ENCODE peak calls at places on chromosomes 12 and 14, in seven cellular contexts. R is stomach, Z is HCT116, F is uterus, M is gastrocnemius medialis, P is body of pancreas, K is H1. G is an unnamed sample.
A peak's percentile ranks its signal among the peaks of the same experiment; 100 is the strongest.

GRCh38 chr14:37490607-37491006 is 104.4 kb downstream of the FOXA1 start:
- DNase-seq in K (no peak), P (no peak), R (no peak), Z (no peak), F (no peak), M (no peak), G (no peak)

GRCh38 chr12:68446896-68447806 is 115.0 kb upstream of the MDM1 start:
- DNase-seq in F (no peak), P (no peak), Z (no peak), M (no peak), R (no peak), K (no peak), G (no peak)

GRCh38 chr12:3683670-3684069 is 69.2 kb downstream of the CRACR2A start:
- DNase-seq in K (peak; percentile 24), R (no peak), F (no peak), Z (no peak), P (no peak), M (no peak), G (no peak)

GRCh38 chr14:31880935-31881334 is 196.2 kb upstream of the ARHGAP5 start:
- DNase-seq in Z (peak; percentile 12), M (no peak), F (no peak), K (no peak), P (no peak), R (no peak), G (no peak)

GRCh38 chr12:32126720-32127119 is 20.1 kb downstream of the BICD1 start:
- DNase-seq in K (no peak), P (no peak), M (no peak), R (no peak), F (no peak), Z (no peak), G (no peak)

GRCh38 chr14:28571636-28572035 is 195.0 kb upstream of the FOXG1 start:
- DNase-seq in K (no peak), Z (no peak), P (no peak), M (no peak), F (no peak), R (no peak), G (no peak)

GRCh38 chr12:111276189-111276588 is 92.7 kb downstream of the PHETA1 start:
- DNase-seq in Z (no peak), K (no peak), R (no peak), F (no peak), M (no peak), P (no peak), G (no peak)

GRCh38 chr12:93397412-93397811 is 19.7 kb downstream of the NUDT4 start:
- DNase-seq in P (peak; percentile 42), F (no peak), M (no peak), R (no peak), K (no peak), Z (no peak), G (peak; percentile 25)

GRCh38 chr14:90739318-90740077 is 76.7 kb downstream of the TTC7B start:
- DNase-seq in M (peak; percentile 71), F (no peak), R (no peak), P (no peak), Z (no peak), K (no peak), G (no peak)

GRCh38 chr12:990308-990648 is 745 bp upstream of the ERC1 start:
- DNase-seq in P (peak; percentile 73), K (no peak), M (peak; percentile 23), Z (no peak), R (peak; percentile 72), F (peak; percentile 70), G (peak; percentile 86)

GRCh38 chr14:78007160-78007559 is 163.0 kb upstream of the NRXN3 start:
- DNase-seq in R (no peak), F (no peak), M (no peak), K (no peak), P (no peak), Z (no peak), G (no peak)

GRCh38 chr14:93081875-93082570 is 33.7 kb downstream of the ITPK1 start:
- DNase-seq in R (no peak), F (no peak), K (no peak), P (no peak), Z (no peak), M (no peak), G (no peak)

GRCh38 chr12:98909749-98910148 is 264.7 kb downstream of the APAF1 start:
- DNase-seq in K (peak; percentile 70), Z (no peak), M (no peak), P (no peak), R (no peak), F (no peak), G (no peak)

GRCh38 chr12:56636675-56637540 is 6.8 kb upstream of the BAZ2A start:
- DNase-seq in M (peak; percentile 98), F (peak; percentile 100), Z (peak; percentile 99), P (peak; percentile 99), R (peak; percentile 97), K (peak; percentile 92), G (peak; percentile 100)
- TF ChIP-seq POLR2A in M (no peak), F (peak; percentile 98), Z (no peak), P (peak; percentile 51), R (no peak), K (peak; percentile 35), G (peak; percentile 73)

GRCh38 chr14:100118377-100119011 is 41.0 kb downstream of the DEGS2 start:
- DNase-seq in F (no peak), K (no peak), M (no peak), P (no peak), Z (no peak), R (no peak), G (no peak)

GRCh38 chr14:100115726-100116125 is 43.7 kb downstream of the DEGS2 start:
- DNase-seq in P (no peak), M (no peak), K (no peak), R (no peak), Z (no peak), F (no peak), G (no peak)

GRCh38 chr14:100116134-100116533 is 43.3 kb downstream of the DEGS2 start:
- DNase-seq in K (no peak), R (no peak), P (no peak), F (no peak), Z (no peak), M (no peak), G (no peak)

GRCh38 chr14:100117647-100118376 is 41.6 kb downstream of the DEGS2 start:
- DNase-seq in M (no peak), F (no peak), Z (no peak), R (no peak), K (no peak), P (no peak), G (no peak)

DNA sequence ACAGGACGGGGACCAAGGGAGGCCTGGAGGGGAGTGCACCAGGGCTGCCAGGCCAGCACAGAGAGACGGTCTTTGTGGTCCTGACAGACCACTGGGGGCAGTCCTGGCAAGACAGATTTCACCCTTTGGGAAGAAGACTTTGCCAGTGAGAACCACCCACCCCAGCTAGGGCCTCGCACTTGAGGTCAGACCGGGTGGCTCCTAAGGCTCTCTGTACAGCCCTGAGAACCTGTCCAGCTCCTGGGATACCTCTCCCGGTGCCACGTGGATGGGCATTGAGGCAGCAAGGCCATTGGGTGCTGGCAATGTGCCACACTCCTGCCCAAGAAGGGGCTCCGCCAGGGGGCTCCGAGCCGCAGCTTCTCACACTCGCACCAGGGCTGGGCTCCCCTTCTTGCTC is 42.4 kb downstream of the DEGS2 start:
- DNase-seq in Z (no peak), M (no peak), K (no peak), F (no peak), P (no peak), R (no peak), G (peak; percentile 47)
- H3K27ac ChIP-seq in Z (no peak overlapping the region), M (no peak overlapping the region), K (no peak overlapping the region), F (no peak overlapping the region), P (no peak overlapping the region), R (no peak overlapping the region), G (no peak overlapping the region)

GRCh38 chr12:97886548-97887176 is 424.1 kb downstream of the RMST start:
- DNase-seq in R (no peak), P (no peak), M (no peak), F (no peak), Z (no peak), K (no peak), G (no peak)
- TF ChIP-seq POLR2A in R (no peak), P (no peak), M (no peak), F (no peak), Z (no peak), K (no peak), G (no peak)

GRCh38 chr12:11701398-11701797 is 51.9 kb downstream of the ETV6 start:
- DNase-seq in M (no peak), K (no peak), P (no peak), F (no peak), Z (no peak), R (no peak), G (no peak)

GRCh38 chr12:11697670-11698387 is 48.4 kb downstream of the ETV6 start:
- DNase-seq in P (no peak), M (no peak), Z (no peak), F (no peak), R (no peak), K (no peak), G (no peak)

GRCh38 chr12:11696084-11696483 is 46.6 kb downstream of the ETV6 start:
- DNase-seq in R (no peak), M (no peak), F (no peak), Z (no peak), P (no peak), K (no peak), G (no peak)

GRCh38 chr12:11695321-11695720 is 45.8 kb downstream of the ETV6 start:
- DNase-seq in M (peak; percentile 24), Z (no peak), K (no peak), P (peak; percentile 74), F (peak; percentile 25), R (no peak), G (no peak)

DNA sequence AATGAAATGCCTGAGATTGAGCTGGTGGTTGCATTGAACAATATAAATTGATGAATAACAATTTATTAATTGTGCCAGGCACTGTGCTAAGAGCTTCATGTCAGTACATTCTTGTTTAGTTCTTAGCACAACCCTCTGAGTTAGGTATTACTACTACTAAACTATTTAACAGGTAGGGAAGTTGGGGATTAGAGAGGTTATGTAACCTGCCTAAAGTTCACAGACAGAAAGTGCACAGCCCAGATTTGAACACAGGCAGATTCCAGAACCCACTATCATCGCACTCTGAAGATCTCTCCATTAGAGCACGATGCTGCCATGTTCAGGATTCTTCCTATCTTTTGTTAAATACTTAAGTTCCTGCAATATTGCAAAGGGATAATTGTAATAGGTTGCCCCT is 49.3 kb downstream of the ETV6 start:
- DNase-seq in M (no peak), P (no peak), R (no peak), F (no peak), Z (no peak), K (no peak), G (no peak)
- H3K27ac ChIP-seq in M (no peak overlapping the region), P (no peak overlapping the region), R (no peak overlapping the region), F (no peak overlapping the region), Z (no peak overlapping the region), K (no peak overlapping the region), G (no peak overlapping the region)

GRCh38 chr12:6854036-6854435 is 2.1 kb downstream of the USP5 start:
- DNase-seq in F (no peak), P (no peak), M (no peak), R (no peak), K (no peak), Z (no peak), G (no peak)

GRCh38 chr12:6851921-6852650 is at the start of gene USP5:
- DNase-seq in Z (peak; percentile 100), R (peak; percentile 99), P (peak; percentile 99), F (peak; percentile 98), K (peak; percentile 94), M (peak; percentile 99), G (peak; percentile 100)

GRCh38 chr12:6851153-6851920 is at the start of gene CDCA3:
- DNase-seq in K (peak; percentile 94), M (peak; percentile 96), P (peak; percentile 98), Z (peak; percentile 98), F (peak; percentile 92), R (peak; percentile 98), G (peak; percentile 96)

GRCh38 chr12:6853626-6854025 is 1.7 kb downstream of the USP5 start:
- DNase-seq in P (no peak), M (no peak), R (no peak), K (no peak), Z (no peak), F (no peak), G (no peak)

GRCh38 chr12:6852651-6853354 is 853 bp downstream of the USP5 start:
- DNase-seq in M (no peak), Z (no peak), K (peak; percentile 66), F (peak; percentile 47), P (no peak), R (peak; percentile 32), G (no peak)
- TF ChIP-seq POLR2A in M (no peak), Z (no peak), K (no peak), F (no peak), P (no peak), R (no peak), G (no peak)

G was measured in heart left ventricle.